ENCODE peak calls at places on chromosomes 2 and 18, in nine cellular contexts. One of them, this sample, is unnamed.

GRCh38 chr2:226652388-226652787 is 147.2 kb downstream of the IRS1 start:
- DNase-seq in astrocyte of the spinal cord: peak; percentile 99
- DNase-seq in brain microvascular endothelial cell: peak; percentile 95
- DNase-seq in fibroblast of villous mesenchyme: peak; percentile 97
- DNase-seq in MG63: no peak
- DNase-seq in CD4-positive, alpha-beta memory T cell: no peak
- DNase-seq in DND-41: no peak
- DNase-seq in NB4: peak; percentile 32
- DNase-seq in aorta: no peak
- DNase-seq in this sample: peak; percentile 98

GRCh38 chr2:100281521-100282438 is 40.5 kb downstream of the LONRF2 start:
- DNase-seq in MG63: no peak
- DNase-seq in aorta: no peak
- DNase-seq in NB4: no peak
- DNase-seq in DND-41: no peak
- DNase-seq in fibroblast of villous mesenchyme: peak; percentile 81
- DNase-seq in CD4-positive, alpha-beta memory T cell: no peak
- DNase-seq in brain microvascular endothelial cell: no peak
- DNase-seq in astrocyte of the spinal cord: peak; percentile 41
- DNase-seq in this sample: peak; percentile 82

GRCh38 chr18:76488190-76488589 is 6.9 kb downstream of the ZNF516 start:
- DNase-seq in aorta: no peak
- DNase-seq in CD4-positive, alpha-beta memory T cell: no peak
- DNase-seq in fibroblast of villous mesenchyme: peak; percentile 67
- DNase-seq in astrocyte of the spinal cord: peak; percentile 34
- DNase-seq in DND-41: no peak
- DNase-seq in MG63: no peak
- DNase-seq in brain microvascular endothelial cell: peak; percentile 7
- DNase-seq in NB4: no peak
- DNase-seq in this sample: peak; percentile 61

GRCh38 chr2:169038338-169038757 is 7.2 kb upstream of the ABCB11 start:
- DNase-seq in CD4-positive, alpha-beta memory T cell: no peak
- DNase-seq in DND-41: no peak
- DNase-seq in astrocyte of the spinal cord: peak; percentile 37
- DNase-seq in MG63: no peak
- DNase-seq in brain microvascular endothelial cell: peak; percentile 46
- DNase-seq in NB4: peak; percentile 84
- DNase-seq in fibroblast of villous mesenchyme: no peak
- DNase-seq in aorta: no peak
- DNase-seq in this sample: peak; percentile 83

GRCh38 chr18:58754544-58755068 is 83.3 kb downstream of the MALT1 start:
- DNase-seq in CD4-positive, alpha-beta memory T cell: no peak
- DNase-seq in brain microvascular endothelial cell: no peak
- DNase-seq in aorta: no peak
- DNase-seq in MG63: no peak
- DNase-seq in fibroblast of villous mesenchyme: peak; percentile 43
- DNase-seq in DND-41: no peak
- DNase-seq in NB4: peak; percentile 73
- DNase-seq in astrocyte of the spinal cord: peak; percentile 83
- DNase-seq in this sample: no peak

GRCh38 chr2:170244555-170244954 is 66.6 kb downstream of the MYO3B start:
- DNase-seq in MG63: no peak
- DNase-seq in fibroblast of villous mesenchyme: no peak
- DNase-seq in astrocyte of the spinal cord: no peak
- DNase-seq in CD4-positive, alpha-beta memory T cell: no peak
- DNase-seq in aorta: no peak
- DNase-seq in NB4: no peak
- DNase-seq in DND-41: no peak
- DNase-seq in brain microvascular endothelial cell: no peak
- DNase-seq in this sample: no peak

GRCh38 chr2:205435970-205436369 is 246.3 kb upstream of the NRP2 start:
- DNase-seq in NB4: peak; percentile 12
- DNase-seq in CD4-positive, alpha-beta memory T cell: no peak
- DNase-seq in aorta: no peak
- DNase-seq in fibroblast of villous mesenchyme: peak; percentile 3
- DNase-seq in DND-41: no peak
- DNase-seq in astrocyte of the spinal cord: peak; percentile 55
- DNase-seq in MG63: no peak
- DNase-seq in brain microvascular endothelial cell: peak; percentile 35
- DNase-seq in this sample: peak; percentile 71

GRCh38 chr2:31476511-31477171 is 62.1 kb upstream of the XDH start:
- DNase-seq in fibroblast of villous mesenchyme: no peak
- DNase-seq in aorta: no peak
- DNase-seq in brain microvascular endothelial cell: no peak
- DNase-seq in astrocyte of the spinal cord: no peak
- DNase-seq in DND-41: no peak
- DNase-seq in CD4-positive, alpha-beta memory T cell: no peak
- DNase-seq in NB4: no peak
- DNase-seq in MG63: peak; percentile 13
- DNase-seq in this sample: peak; percentile 51

GRCh38 chr18:23710068-23710527 is 20.8 kb downstream of the LAMA3 start:
- DNase-seq in fibroblast of villous mesenchyme: peak; percentile 82
- DNase-seq in CD4-positive, alpha-beta memory T cell: no peak
- DNase-seq in astrocyte of the spinal cord: peak; percentile 25
- DNase-seq in aorta: no peak
- DNase-seq in brain microvascular endothelial cell: peak; percentile 35
- DNase-seq in MG63: no peak
- DNase-seq in DND-41: no peak
- DNase-seq in NB4: peak; percentile 25
- DNase-seq in this sample: peak; percentile 87

GRCh38 chr2:233450854-233451575 is 96.7 kb downstream of the DGKD start:
- DNase-seq in MG63: no peak
- DNase-seq in CD4-positive, alpha-beta memory T cell: no peak
- DNase-seq in DND-41: no peak
- DNase-seq in NB4: peak; percentile 46
- DNase-seq in brain microvascular endothelial cell: no peak
- DNase-seq in aorta: peak; percentile 62
- DNase-seq in astrocyte of the spinal cord: no peak
- DNase-seq in fibroblast of villous mesenchyme: no peak
- DNase-seq in this sample: no peak

GRCh38 chr2:165423081-165423480 is 46.4 kb upstream of the CSRNP3 start:
- DNase-seq in fibroblast of villous mesenchyme: no peak
- DNase-seq in MG63: no peak
- DNase-seq in NB4: no peak
- DNase-seq in brain microvascular endothelial cell: no peak
- DNase-seq in aorta: no peak
- DNase-seq in astrocyte of the spinal cord: no peak
- DNase-seq in CD4-positive, alpha-beta memory T cell: no peak
- DNase-seq in DND-41: no peak
- DNase-seq in this sample: no peak

DNA sequence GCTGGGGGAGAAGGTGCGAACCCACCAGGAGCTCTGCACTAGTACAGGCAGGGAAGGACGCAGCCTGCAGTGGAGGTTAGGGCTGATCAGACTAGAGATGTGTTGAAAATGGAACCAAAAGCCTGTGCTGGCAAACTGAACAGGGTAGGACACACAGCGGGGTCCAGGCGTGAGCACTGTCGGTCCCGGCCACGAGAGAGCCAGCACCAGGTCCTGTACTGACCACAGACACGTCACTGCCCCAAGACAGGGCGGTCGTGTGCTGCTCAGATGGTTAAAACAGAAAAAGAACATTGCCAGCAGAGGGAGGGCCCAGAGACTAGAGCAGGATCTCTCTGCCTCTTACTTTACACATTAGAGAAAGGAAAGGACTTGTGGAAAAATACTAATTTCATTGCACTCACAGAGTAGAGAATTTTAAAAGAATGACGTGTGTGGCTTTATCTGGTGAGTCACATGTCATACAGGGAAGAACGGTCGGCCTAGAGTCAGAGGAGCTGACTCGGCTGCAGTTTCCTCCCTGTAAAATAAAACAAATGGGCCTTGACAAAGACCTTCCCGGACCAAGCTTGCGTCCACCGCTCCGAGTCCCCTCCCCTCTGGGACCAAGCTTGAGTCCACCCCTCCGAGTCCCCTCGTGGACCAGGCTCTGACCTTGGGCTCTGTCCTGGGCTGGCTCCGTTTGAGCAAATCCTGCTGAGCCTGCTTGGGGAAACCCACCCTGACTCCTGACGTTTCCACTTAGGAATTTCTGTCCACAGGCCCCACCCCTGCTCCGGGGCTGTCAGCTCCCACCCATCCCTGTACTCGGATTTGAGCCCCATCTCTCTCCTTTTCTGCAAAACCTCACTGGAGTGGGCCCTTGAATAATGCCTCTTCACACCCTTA is 16.7 kb upstream of the ADI1 start:
- DNase-seq in NB4: no peak
- DNase-seq in MG63: peak; percentile 78
- DNase-seq in fibroblast of villous mesenchyme: peak; percentile 98
- DNase-seq in aorta: peak; percentile 88
- DNase-seq in DND-41: no peak
- DNase-seq in brain microvascular endothelial cell: peak; percentile 93
- DNase-seq in CD4-positive, alpha-beta memory T cell: no peak
- DNase-seq in astrocyte of the spinal cord: peak; percentile 95
- DNase-seq in this sample: peak; percentile 93
- H3K4me3 ChIP-seq in NB4: no peak overlapping the region
- H3K4me3 ChIP-seq in MG63: peak overlapping the region; percentile 28
- H3K4me3 ChIP-seq in fibroblast of villous mesenchyme: peak overlapping the region; percentile 52
- H3K4me3 ChIP-seq in aorta: peak overlapping the region; percentile 35
- H3K4me3 ChIP-seq in DND-41: no peak overlapping the region
- H3K4me3 ChIP-seq in brain microvascular endothelial cell: peak overlapping the region; percentile 56
- H3K4me3 ChIP-seq in CD4-positive, alpha-beta memory T cell: no peak overlapping the region
- H3K4me3 ChIP-seq in astrocyte of the spinal cord: peak overlapping the region; percentile 33
- H3K4me3 ChIP-seq in this sample: peak overlapping the region; percentile 33

GRCh38 chr2:135532581-135532980 is 1.3 kb downstream of the R3HDM1 start:
- DNase-seq in CD4-positive, alpha-beta memory T cell: no peak
- DNase-seq in brain microvascular endothelial cell: no peak
- DNase-seq in aorta: no peak
- DNase-seq in astrocyte of the spinal cord: no peak
- DNase-seq in MG63: no peak
- DNase-seq in fibroblast of villous mesenchyme: no peak
- DNase-seq in NB4: no peak
- DNase-seq in DND-41: no peak
- DNase-seq in this sample: peak; percentile 16
- H3K4me3 ChIP-seq in CD4-positive, alpha-beta memory T cell: no peak overlapping the region
- H3K4me3 ChIP-seq in brain microvascular endothelial cell: peak overlapping the region; percentile 0
- H3K4me3 ChIP-seq in aorta: no peak overlapping the region
- H3K4me3 ChIP-seq in astrocyte of the spinal cord: peak overlapping the region; percentile 81
- H3K4me3 ChIP-seq in MG63: peak overlapping the region; percentile 86
- H3K4me3 ChIP-seq in fibroblast of villous mesenchyme: peak overlapping the region; percentile 92
- H3K4me3 ChIP-seq in NB4: peak overlapping the region; percentile 85
- H3K4me3 ChIP-seq in DND-41: peak overlapping the region; percentile 76
- H3K4me3 ChIP-seq in this sample: peak overlapping the region; percentile 89

DNA sequence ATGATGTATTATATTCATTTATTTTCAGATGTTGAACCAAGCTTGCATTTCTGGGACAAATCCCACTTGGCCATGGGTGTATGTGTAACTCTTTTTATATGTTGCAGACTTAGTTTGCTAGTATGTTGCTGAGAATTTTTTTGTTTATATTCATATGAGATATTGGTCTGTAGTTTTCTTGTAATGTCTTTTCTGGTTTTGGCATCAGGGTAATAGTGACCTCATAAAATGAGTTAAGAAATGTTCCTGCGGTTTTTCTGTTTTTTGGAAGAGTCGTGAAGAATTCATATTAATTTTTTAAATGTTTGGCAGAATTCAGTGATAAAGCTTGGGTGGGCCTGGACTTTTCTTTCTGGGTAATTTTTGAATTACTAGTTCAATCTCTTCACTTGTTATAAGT is 88.7 kb downstream of the ASB1 start:
- DNase-seq in MG63: no peak
- DNase-seq in astrocyte of the spinal cord: no peak
- DNase-seq in NB4: no peak
- DNase-seq in aorta: no peak
- DNase-seq in brain microvascular endothelial cell: no peak
- DNase-seq in DND-41: no peak
- DNase-seq in fibroblast of villous mesenchyme: peak; percentile 45
- DNase-seq in CD4-positive, alpha-beta memory T cell: no peak
- DNase-seq in this sample: peak; percentile 8
- H3K4me3 ChIP-seq in MG63: no peak overlapping the region
- H3K4me3 ChIP-seq in astrocyte of the spinal cord: no peak overlapping the region
- H3K4me3 ChIP-seq in NB4: no peak overlapping the region
- H3K4me3 ChIP-seq in aorta: no peak overlapping the region
- H3K4me3 ChIP-seq in brain microvascular endothelial cell: no peak overlapping the region
- H3K4me3 ChIP-seq in DND-41: no peak overlapping the region
- H3K4me3 ChIP-seq in fibroblast of villous mesenchyme: no peak overlapping the region
- H3K4me3 ChIP-seq in CD4-positive, alpha-beta memory T cell: no peak overlapping the region
- H3K4me3 ChIP-seq in this sample: no peak overlapping the region

GRCh38 chr2:232377319-232377718 is 1.2 kb upstream of the ALPP start:
- DNase-seq in DND-41: no peak
- DNase-seq in CD4-positive, alpha-beta memory T cell: no peak
- DNase-seq in brain microvascular endothelial cell: no peak
- DNase-seq in NB4: no peak
- DNase-seq in astrocyte of the spinal cord: no peak
- DNase-seq in fibroblast of villous mesenchyme: no peak
- DNase-seq in MG63: no peak
- DNase-seq in aorta: no peak
- DNase-seq in this sample: no peak
- H3K4me3 ChIP-seq in DND-41: no peak overlapping the region
- H3K4me3 ChIP-seq in CD4-positive, alpha-beta memory T cell: no peak overlapping the region
- H3K4me3 ChIP-seq in brain microvascular endothelial cell: no peak overlapping the region
- H3K4me3 ChIP-seq in NB4: no peak overlapping the region
- H3K4me3 ChIP-seq in astrocyte of the spinal cord: no peak overlapping the region
- H3K4me3 ChIP-seq in fibroblast of villous mesenchyme: no peak overlapping the region
- H3K4me3 ChIP-seq in MG63: no peak overlapping the region
- H3K4me3 ChIP-seq in aorta: no peak overlapping the region
- H3K4me3 ChIP-seq in this sample: no peak overlapping the region

GRCh38 chr2:239288237-239288636 is 112.6 kb downstream of the HDAC4 start:
- DNase-seq in DND-41: no peak
- DNase-seq in CD4-positive, alpha-beta memory T cell: no peak
- DNase-seq in fibroblast of villous mesenchyme: no peak
- DNase-seq in brain microvascular endothelial cell: no peak
- DNase-seq in aorta: no peak
- DNase-seq in MG63: no peak
- DNase-seq in astrocyte of the spinal cord: no peak
- DNase-seq in NB4: no peak
- DNase-seq in this sample: no peak
- H3K4me3 ChIP-seq in DND-41: no peak overlapping the region
- H3K4me3 ChIP-seq in CD4-positive, alpha-beta memory T cell: no peak overlapping the region
- H3K4me3 ChIP-seq in fibroblast of villous mesenchyme: peak overlapping the region; percentile 1
- H3K4me3 ChIP-seq in brain microvascular endothelial cell: no peak overlapping the region
- H3K4me3 ChIP-seq in aorta: no peak overlapping the region
- H3K4me3 ChIP-seq in MG63: no peak overlapping the region
- H3K4me3 ChIP-seq in astrocyte of the spinal cord: no peak overlapping the region
- H3K4me3 ChIP-seq in NB4: no peak overlapping the region
- H3K4me3 ChIP-seq in this sample: no peak overlapping the region

DNA sequence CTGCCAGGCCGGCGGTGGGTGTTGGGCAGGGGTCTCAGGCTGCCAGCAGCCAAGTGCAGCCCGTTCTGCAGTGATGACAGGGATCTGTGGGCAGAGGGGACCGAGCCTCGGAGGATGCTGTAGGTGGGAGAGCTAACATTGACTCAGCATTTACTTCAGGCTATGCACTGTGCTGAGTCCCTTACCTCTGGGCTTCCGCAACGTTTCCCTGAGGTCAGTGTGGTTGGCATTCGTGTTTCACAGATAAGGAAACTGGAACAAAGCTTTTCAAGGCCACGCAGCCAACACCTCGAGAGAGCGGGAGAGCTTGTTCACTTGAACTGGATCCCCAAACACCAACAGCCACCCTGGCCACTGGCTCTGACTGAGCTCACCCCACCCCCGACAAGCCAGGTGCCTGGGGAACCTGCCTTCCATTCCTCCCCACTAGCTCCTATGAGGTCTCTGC is 839 bp upstream of the GPR148 start:
- DNase-seq in brain microvascular endothelial cell: no peak
- DNase-seq in fibroblast of villous mesenchyme: no peak
- DNase-seq in astrocyte of the spinal cord: peak; percentile 3
- DNase-seq in aorta: no peak
- DNase-seq in DND-41: no peak
- DNase-seq in MG63: no peak
- DNase-seq in CD4-positive, alpha-beta memory T cell: peak; percentile 67
- DNase-seq in NB4: peak; percentile 41
- DNase-seq in this sample: no peak
- H3K4me3 ChIP-seq in brain microvascular endothelial cell: peak overlapping the region; percentile 58
- H3K4me3 ChIP-seq in fibroblast of villous mesenchyme: peak overlapping the region; percentile 64
- H3K4me3 ChIP-seq in astrocyte of the spinal cord: peak overlapping the region; percentile 53
- H3K4me3 ChIP-seq in aorta: no peak overlapping the region
- H3K4me3 ChIP-seq in DND-41: no peak overlapping the region
- H3K4me3 ChIP-seq in MG63: peak overlapping the region; percentile 46
- H3K4me3 ChIP-seq in CD4-positive, alpha-beta memory T cell: no peak overlapping the region
- H3K4me3 ChIP-seq in NB4: no peak overlapping the region
- H3K4me3 ChIP-seq in this sample: no peak overlapping the region

GRCh38 chr2:119680457-119681195 is 1.6 kb downstream of the TMEM177 start:
- DNase-seq in CD4-positive, alpha-beta memory T cell: no peak
- DNase-seq in brain microvascular endothelial cell: no peak
- DNase-seq in astrocyte of the spinal cord: no peak
- DNase-seq in DND-41: no peak
- DNase-seq in NB4: no peak
- DNase-seq in fibroblast of villous mesenchyme: no peak
- DNase-seq in aorta: no peak
- DNase-seq in MG63: no peak
- DNase-seq in this sample: no peak
- H3K4me3 ChIP-seq in CD4-positive, alpha-beta memory T cell: no peak overlapping the region
- H3K4me3 ChIP-seq in brain microvascular endothelial cell: no peak overlapping the region
- H3K4me3 ChIP-seq in astrocyte of the spinal cord: no peak overlapping the region
- H3K4me3 ChIP-seq in DND-41: no peak overlapping the region
- H3K4me3 ChIP-seq in NB4: peak overlapping the region; percentile 84
- H3K4me3 ChIP-seq in fibroblast of villous mesenchyme: no peak overlapping the region
- H3K4me3 ChIP-seq in aorta: no peak overlapping the region
- H3K4me3 ChIP-seq in MG63: peak overlapping the region; percentile 85
- H3K4me3 ChIP-seq in this sample: no peak overlapping the region